ENCODE peak calls at places on chromosomes 5 and 9, in six cellular contexts. One of them, this sample, is unnamed. For H3K4me1 and H3K36me3, the result is how much of the 10 kb centered on the place peaks cover.

GRCh38 chr9:4421847-4422246 is 68.4 kb upstream of the SLC1A1 start:
- DNase-seq in lung: no peak
- DNase-seq in lower lobe of right lung: no peak
- DNase-seq in GM23248: no peak
- DNase-seq in psoas muscle: no peak
- DNase-seq in NT2/D1: no peak
- DNase-seq in this sample: no peak

GRCh38 chr5:78483809-78484521 is 123.5 kb downstream of the SCAMP1 start:
- DNase-seq in psoas muscle: peak
- DNase-seq in NT2/D1: no peak
- DNase-seq in lower lobe of right lung: no peak
- DNase-seq in GM23248: peak
- DNase-seq in lung: no peak
- DNase-seq in this sample: peak

GRCh38 chr5:154202379-154203260 is 12.1 kb downstream of the GALNT10 start:
- DNase-seq in lung: no peak
- DNase-seq in NT2/D1: no peak
- DNase-seq in lower lobe of right lung: no peak
- DNase-seq in GM23248: no peak
- DNase-seq in psoas muscle: no peak
- DNase-seq in this sample: no peak

GRCh38 chr9:106468431-106468830 is 394.5 kb upstream of the ZNF462 start:
- DNase-seq in psoas muscle: no peak
- DNase-seq in lower lobe of right lung: no peak
- DNase-seq in GM23248: no peak
- DNase-seq in NT2/D1: no peak
- DNase-seq in lung: no peak
- DNase-seq in this sample: no peak

GRCh38 chr5:126119894-126120442 is 303.2 kb upstream of the GRAMD2B start:
- DNase-seq in GM23248: peak
- DNase-seq in lung: no peak
- DNase-seq in NT2/D1: no peak
- DNase-seq in lower lobe of right lung: no peak
- DNase-seq in psoas muscle: no peak
- DNase-seq in this sample: no peak

GRCh38 chr9:75964431-75964830 is 74.0 kb downstream of the PCSK5 start:
- DNase-seq in lung: no peak
- DNase-seq in GM23248: no peak
- DNase-seq in NT2/D1: no peak
- DNase-seq in lower lobe of right lung: no peak
- DNase-seq in psoas muscle: no peak
- DNase-seq in this sample: no peak

GRCh38 chr5:151174612-151175101 is 17.1 kb upstream of the ANXA6 start:
- DNase-seq in NT2/D1: peak
- DNase-seq in lower lobe of right lung: no peak
- DNase-seq in GM23248: peak
- DNase-seq in lung: no peak
- DNase-seq in psoas muscle: peak
- DNase-seq in this sample: no peak

GRCh38 chr5:171462136-171462927 is 42.9 kb downstream of the FGF18 start:
- DNase-seq in NT2/D1: no peak
- DNase-seq in GM23248: no peak
- DNase-seq in lower lobe of right lung: no peak
- DNase-seq in lung: no peak
- DNase-seq in psoas muscle: no peak
- DNase-seq in this sample: no peak

GRCh38 chr9:137978262-137978714 is 100.7 kb downstream of the CACNA1B start:
- DNase-seq in psoas muscle: no peak
- DNase-seq in lung: no peak
- DNase-seq in lower lobe of right lung: no peak
- DNase-seq in NT2/D1: no peak
- DNase-seq in GM23248: no peak
- DNase-seq in this sample: no peak

GRCh38 chr5:68033029-68033428 is 182.5 kb upstream of the PIK3R1 start:
- DNase-seq in lower lobe of right lung: no peak
- DNase-seq in GM23248: no peak
- DNase-seq in NT2/D1: no peak
- DNase-seq in lung: no peak
- DNase-seq in psoas muscle: no peak
- DNase-seq in this sample: no peak

GRCh38 chr9:97788763-97789663 is 64.0 kb upstream of the FOXE1 start:
- DNase-seq in GM23248: peak
- DNase-seq in psoas muscle: no peak
- DNase-seq in lung: no peak
- DNase-seq in lower lobe of right lung: no peak
- DNase-seq in NT2/D1: no peak
- DNase-seq in this sample: no peak

DNA sequence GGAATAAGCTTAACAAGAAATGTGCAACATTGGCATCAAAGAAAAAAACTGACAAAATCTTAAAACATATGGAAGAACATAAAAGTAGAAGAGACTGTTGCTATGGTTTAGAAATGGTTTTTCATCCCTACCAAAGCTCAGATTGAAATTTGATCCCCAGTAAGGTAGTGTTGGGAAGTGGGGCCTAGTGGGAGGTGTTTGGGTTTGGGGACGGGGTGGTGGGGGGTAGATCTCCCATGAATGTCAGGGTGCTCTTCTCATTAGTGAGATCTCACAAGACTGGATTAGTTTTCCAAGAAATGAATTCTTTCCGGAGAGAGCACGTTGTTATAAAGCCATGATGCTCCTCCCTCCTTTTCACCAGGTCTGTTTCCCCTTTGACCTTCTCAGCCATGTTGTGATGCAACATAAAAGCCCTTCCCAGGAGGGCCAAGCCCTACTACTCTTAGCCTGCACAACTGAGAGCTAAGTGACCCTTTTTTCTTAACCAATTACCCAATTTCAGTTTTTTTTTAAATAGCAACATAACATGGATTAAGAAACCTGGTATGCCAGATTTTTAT is 10.6 kb downstream of the TMEM167A start:
- DNase-seq in NT2/D1: no peak
- DNase-seq in GM23248: no peak
- DNase-seq in lower lobe of right lung: no peak
- DNase-seq in psoas muscle: no peak
- DNase-seq in lung: no peak
- DNase-seq in this sample: no peak
- H3K4me1 ChIP-seq in NT2/D1: under half
- H3K4me1 ChIP-seq in GM23248: under half
- H3K4me1 ChIP-seq in lower lobe of right lung: under half
- H3K4me1 ChIP-seq in psoas muscle: under half
- H3K4me1 ChIP-seq in lung: under half
- H3K4me1 ChIP-seq in this sample: under half

GRCh38 chr9:100303812-100304211 is 48.9 kb downstream of the TEX10 start:
- DNase-seq in psoas muscle: no peak
- DNase-seq in lung: no peak
- DNase-seq in NT2/D1: no peak
- DNase-seq in lower lobe of right lung: no peak
- DNase-seq in GM23248: no peak
- DNase-seq in this sample: no peak

GRCh38 chr9:100308965-100309564 is 43.7 kb downstream of the TEX10 start:
- DNase-seq in lower lobe of right lung: no peak
- DNase-seq in GM23248: peak
- DNase-seq in lung: no peak
- DNase-seq in psoas muscle: no peak
- DNase-seq in NT2/D1: no peak
- DNase-seq in this sample: no peak

GRCh38 chr9:100309992-100310391 is 42.8 kb downstream of the TEX10 start:
- DNase-seq in GM23248: peak
- DNase-seq in psoas muscle: no peak
- DNase-seq in NT2/D1: no peak
- DNase-seq in lung: no peak
- DNase-seq in lower lobe of right lung: no peak
- DNase-seq in this sample: peak

GRCh38 chr9:100307061-100307460 is 45.7 kb downstream of the TEX10 start:
- DNase-seq in lower lobe of right lung: no peak
- DNase-seq in NT2/D1: no peak
- DNase-seq in lung: no peak
- DNase-seq in psoas muscle: no peak
- DNase-seq in GM23248: no peak
- DNase-seq in this sample: no peak

GRCh38 chr9:100306283-100306682 is 46.5 kb downstream of the TEX10 start:
- DNase-seq in psoas muscle: no peak
- DNase-seq in NT2/D1: no peak
- DNase-seq in GM23248: no peak
- DNase-seq in lower lobe of right lung: no peak
- DNase-seq in lung: no peak
- DNase-seq in this sample: no peak
- H3K36me3 ChIP-seq in psoas muscle: under half
- H3K36me3 ChIP-seq in NT2/D1: half or more
- H3K36me3 ChIP-seq in GM23248: under half
- H3K36me3 ChIP-seq in lower lobe of right lung: half or more
- H3K36me3 ChIP-seq in lung: under half
- H3K36me3 ChIP-seq in this sample: under half

DNA sequence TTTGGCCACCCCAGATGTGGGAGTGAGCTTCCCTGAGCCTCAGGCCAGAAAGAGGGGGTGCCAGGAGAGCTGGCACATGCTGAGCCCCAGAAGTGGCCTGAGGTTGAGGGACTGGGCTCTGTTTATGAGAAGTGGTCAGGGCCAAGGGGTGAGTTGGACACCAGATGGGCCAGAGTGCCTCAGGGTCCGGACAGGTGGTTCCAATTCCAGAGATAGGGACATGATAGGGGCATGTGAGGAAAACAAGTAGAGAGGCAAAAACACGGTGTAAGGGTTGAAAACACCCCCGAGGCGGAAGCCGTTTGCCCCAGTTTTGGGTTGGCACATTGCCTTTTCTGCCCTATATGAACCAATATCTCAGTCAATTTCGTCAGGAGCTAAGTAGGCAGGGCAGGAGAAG is 125.6 kb upstream of the NFIB start:
- DNase-seq in lung: no peak
- DNase-seq in NT2/D1: no peak
- DNase-seq in psoas muscle: no peak
- DNase-seq in GM23248: no peak
- DNase-seq in lower lobe of right lung: no peak
- DNase-seq in this sample: no peak
- H3K4me1 ChIP-seq in lung: under half
- H3K4me1 ChIP-seq in NT2/D1: under half
- H3K4me1 ChIP-seq in psoas muscle: under half
- H3K4me1 ChIP-seq in GM23248: under half
- H3K4me1 ChIP-seq in lower lobe of right lung: under half
- H3K4me1 ChIP-seq in this sample: under half

GRCh38 chr9:127411122-127411521 is 13.1 kb upstream of the ZNF79 start:
- DNase-seq in lung: no peak
- DNase-seq in lower lobe of right lung: no peak
- DNase-seq in NT2/D1: no peak
- DNase-seq in GM23248: no peak
- DNase-seq in psoas muscle: no peak
- DNase-seq in this sample: no peak

GRCh38 chr9:127404631-127405030 is 7.7 kb downstream of the SLC2A8 start:
- DNase-seq in lung: no peak
- DNase-seq in NT2/D1: no peak
- DNase-seq in lower lobe of right lung: no peak
- DNase-seq in GM23248: no peak
- DNase-seq in psoas muscle: no peak
- DNase-seq in this sample: no peak

GRCh38 chr9:127405344-127406125 is 8.6 kb downstream of the SLC2A8 start:
- DNase-seq in GM23248: no peak
- DNase-seq in psoas muscle: no peak
- DNase-seq in NT2/D1: no peak
- DNase-seq in lower lobe of right lung: no peak
- DNase-seq in lung: no peak
- DNase-seq in this sample: no peak

GRCh38 chr9:127406799-127407504 is 10.0 kb downstream of the SLC2A8 start:
- DNase-seq in NT2/D1: no peak
- DNase-seq in lower lobe of right lung: no peak
- DNase-seq in lung: no peak
- DNase-seq in psoas muscle: no peak
- DNase-seq in GM23248: no peak
- DNase-seq in this sample: no peak

GRCh38 chr9:127407505-127407868 is 10.5 kb downstream of the SLC2A8 start:
- DNase-seq in NT2/D1: no peak
- DNase-seq in GM23248: no peak
- DNase-seq in psoas muscle: no peak
- DNase-seq in lung: no peak
- DNase-seq in lower lobe of right lung: no peak
- DNase-seq in this sample: peak
- H3K36me3 ChIP-seq in NT2/D1: half or more
- H3K36me3 ChIP-seq in GM23248: under half
- H3K36me3 ChIP-seq in psoas muscle: under half
- H3K36me3 ChIP-seq in lung: under half
- H3K36me3 ChIP-seq in lower lobe of right lung: under half
- H3K36me3 ChIP-seq in this sample: under half

DNA sequence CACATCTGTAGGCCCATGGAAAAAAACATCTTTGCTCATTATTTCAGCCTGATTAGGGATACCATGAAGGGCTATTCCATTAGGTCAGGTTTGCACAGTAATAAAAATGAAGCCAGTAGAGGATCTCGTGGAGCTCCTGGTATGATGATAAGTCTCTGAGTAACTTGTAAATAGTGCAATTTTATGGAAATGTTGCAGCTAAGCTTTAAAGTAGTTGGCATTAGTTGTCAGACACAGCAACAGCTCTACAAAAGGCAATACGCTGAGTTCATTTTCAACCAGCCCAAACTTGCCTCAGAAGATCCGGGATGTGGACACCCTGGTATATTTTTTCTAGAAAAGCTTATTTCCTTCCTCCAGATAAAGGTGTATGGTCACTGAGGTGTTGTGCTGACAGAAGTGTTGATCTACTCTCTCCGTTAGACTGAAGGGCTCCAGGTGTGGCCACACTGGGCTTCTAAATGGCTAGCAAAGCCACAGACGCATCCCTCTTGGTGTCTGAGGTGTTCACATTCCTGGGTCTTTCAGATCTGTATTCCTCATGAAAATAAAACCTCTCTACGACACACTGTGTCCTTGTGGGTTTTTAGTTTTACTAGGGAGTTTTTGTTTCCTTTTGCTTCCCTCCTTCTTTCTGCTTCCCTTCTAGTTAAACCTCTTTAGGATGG is 141.6 kb downstream of the GHR start:
- DNase-seq in NT2/D1: no peak
- DNase-seq in GM23248: no peak
- DNase-seq in lung: no peak
- DNase-seq in lower lobe of right lung: no peak
- DNase-seq in psoas muscle: no peak
- DNase-seq in this sample: no peak
- H3K4me1 ChIP-seq in NT2/D1: under half
- H3K4me1 ChIP-seq in GM23248: under half
- H3K4me1 ChIP-seq in lung: under half
- H3K4me1 ChIP-seq in lower lobe of right lung: under half
- H3K4me1 ChIP-seq in psoas muscle: under half
- H3K4me1 ChIP-seq in this sample: under half

GRCh38 chr9:93077367-93077766 is 18.6 kb upstream of the CARD19 start:
- DNase-seq in NT2/D1: no peak
- DNase-seq in lung: no peak
- DNase-seq in psoas muscle: no peak
- DNase-seq in lower lobe of right lung: no peak
- DNase-seq in GM23248: no peak
- DNase-seq in this sample: no peak
- H3K36me3 ChIP-seq in NT2/D1: under half
- H3K36me3 ChIP-seq in lung: under half
- H3K36me3 ChIP-seq in psoas muscle: under half
- H3K36me3 ChIP-seq in lower lobe of right lung: under half
- H3K36me3 ChIP-seq in GM23248: under half
- H3K36me3 ChIP-seq in this sample: under half

This sample was measured in cardiac muscle cell.